ENCODE peak calls at places on chromosomes 1 and 21, in six cellular contexts. One of them, this sample, is unnamed.

GRCh38 chr21:41133896-41134522 is 34.0 kb upstream of the BACE2 start:
- DNase-seq in cardiac septum: no peak
- DNase-seq in AML-193: peak; percentile 36
- DNase-seq in H4: peak; percentile 67
- DNase-seq in ACHN: peak; percentile 50
- DNase-seq in NCI-H1092 treated with DMSO at 0.1 percent for 48 hours: peak; percentile 46
- DNase-seq in this sample: no peak

GRCh38 chr1:227934476-227935313 is 13.0 kb downstream of the WNT9A start:
- DNase-seq in cardiac septum: no peak
- DNase-seq in AML-193: no peak
- DNase-seq in H4: peak; percentile 39
- DNase-seq in ACHN: peak; percentile 45
- DNase-seq in NCI-H1092 treated with DMSO at 0.1 percent for 48 hours: no peak
- DNase-seq in this sample: peak; percentile 81

GRCh38 chr1:107339775-107340174 is 198.9 kb downstream of the NTNG1 start:
- DNase-seq in cardiac septum: no peak
- DNase-seq in AML-193: no peak
- DNase-seq in H4: no peak
- DNase-seq in ACHN: no peak
- DNase-seq in NCI-H1092 treated with DMSO at 0.1 percent for 48 hours: no peak
- DNase-seq in this sample: no peak

GRCh38 chr21:44870748-44871495 is 2.6 kb downstream of the PTTG1IP start:
- DNase-seq in cardiac septum: peak; percentile 83
- DNase-seq in AML-193: peak; percentile 19
- DNase-seq in H4: peak; percentile 51
- DNase-seq in ACHN: peak; percentile 27
- DNase-seq in NCI-H1092 treated with DMSO at 0.1 percent for 48 hours: no peak
- DNase-seq in this sample: peak; percentile 85

GRCh38 chr1:81731989-81732388 is 68.7 kb upstream of the ADGRL2 start:
- DNase-seq in cardiac septum: no peak
- DNase-seq in AML-193: no peak
- DNase-seq in H4: no peak
- DNase-seq in ACHN: peak; percentile 31
- DNase-seq in NCI-H1092 treated with DMSO at 0.1 percent for 48 hours: no peak
- DNase-seq in this sample: no peak

GRCh38 chr1:234069760-234070159 is 165.3 kb downstream of the SLC35F3 start:
- DNase-seq in cardiac septum: no peak
- DNase-seq in AML-193: no peak
- DNase-seq in H4: peak; percentile 53
- DNase-seq in ACHN: peak; percentile 51
- DNase-seq in NCI-H1092 treated with DMSO at 0.1 percent for 48 hours: peak; percentile 42
- DNase-seq in this sample: no peak

GRCh38 chr1:81717230-81717629 is 83.5 kb upstream of the ADGRL2 start:
- DNase-seq in cardiac septum: no peak
- DNase-seq in AML-193: no peak
- DNase-seq in H4: no peak
- DNase-seq in ACHN: no peak
- DNase-seq in NCI-H1092 treated with DMSO at 0.1 percent for 48 hours: no peak
- DNase-seq in this sample: no peak

GRCh38 chr1:94648225-94649007 is 106.9 kb upstream of the F3 start:
- DNase-seq in cardiac septum: no peak
- DNase-seq in AML-193: no peak
- DNase-seq in H4: peak; percentile 89
- DNase-seq in ACHN: no peak
- DNase-seq in NCI-H1092 treated with DMSO at 0.1 percent for 48 hours: no peak
- DNase-seq in this sample: peak; percentile 94

GRCh38 chr21:42429856-42430255 is 26.2 kb downstream of the UBASH3A start:
- DNase-seq in cardiac septum: no peak
- DNase-seq in AML-193: no peak
- DNase-seq in H4: no peak
- DNase-seq in ACHN: no peak
- DNase-seq in NCI-H1092 treated with DMSO at 0.1 percent for 48 hours: no peak
- DNase-seq in this sample: peak; percentile 75

GRCh38 chr1:111542187-111542586 is 38.8 kb upstream of the ADORA3 start:
- DNase-seq in cardiac septum: no peak
- DNase-seq in AML-193: no peak
- DNase-seq in H4: no peak
- DNase-seq in ACHN: no peak
- DNase-seq in NCI-H1092 treated with DMSO at 0.1 percent for 48 hours: no peak
- DNase-seq in this sample: no peak

GRCh38 chr1:167862432-167863076 is 51.4 kb downstream of the ADCY10 start:
- DNase-seq in cardiac septum: no peak
- DNase-seq in AML-193: no peak
- DNase-seq in H4: no peak
- DNase-seq in ACHN: no peak
- DNase-seq in NCI-H1092 treated with DMSO at 0.1 percent for 48 hours: no peak
- DNase-seq in this sample: no peak

GRCh38 chr1:244254467-244254866 is 197.2 kb downstream of the ADSS2 start:
- DNase-seq in cardiac septum: peak; percentile 82
- DNase-seq in AML-193: peak; percentile 92
- DNase-seq in H4: no peak
- DNase-seq in ACHN: no peak
- DNase-seq in NCI-H1092 treated with DMSO at 0.1 percent for 48 hours: no peak
- DNase-seq in this sample: no peak

GRCh38 chr1:91684599-91685196 is 184.0 kb downstream of the CDC7 start:
- DNase-seq in cardiac septum: no peak
- DNase-seq in AML-193: no peak
- DNase-seq in H4: no peak
- DNase-seq in ACHN: no peak
- DNase-seq in NCI-H1092 treated with DMSO at 0.1 percent for 48 hours: no peak
- DNase-seq in this sample: no peak

GRCh38 chr1:198686069-198686728 is 47.4 kb downstream of the PTPRC start:
- DNase-seq in cardiac septum: no peak
- DNase-seq in AML-193: peak; percentile 66
- DNase-seq in H4: peak; percentile 34
- DNase-seq in ACHN: peak; percentile 60
- DNase-seq in NCI-H1092 treated with DMSO at 0.1 percent for 48 hours: peak; percentile 34
- DNase-seq in this sample: no peak

GRCh38 chr1:32702599-32703478 is at the start of gene SYNC:
- DNase-seq in cardiac septum: peak; percentile 82
- DNase-seq in AML-193: no peak
- DNase-seq in H4: peak; percentile 60
- DNase-seq in ACHN: peak; percentile 66
- DNase-seq in NCI-H1092 treated with DMSO at 0.1 percent for 48 hours: no peak
- DNase-seq in this sample: peak; percentile 89

This sample was measured in posterior vena cava.